ENCODE peak calls at places on chromosomes 2 and 18, in nine cellular contexts. J, G, I, W, H, S, A, D and N are unnamed samples.

GRCh38 chr2:176934869-176935415 is 277.7 kb upstream of the HNRNPA3 start:
- DNase-seq in W (peak), I (no peak), A (no peak), H (no peak), D (no peak), J (no peak), G (no peak), S (no peak), N (no peak)

GRCh38 chr2:238306680-238306998 is 13.7 kb upstream of the TRAF3IP1 start:
- DNase-seq in G (no peak), A (no peak), H (no peak), W (no peak), S (no peak), D (no peak), J (no peak), I (no peak), N (no peak)

GRCh38 chr2:209423562-209424541 is at the start of gene MAP2:
- DNase-seq in I (peak), H (peak), J (peak), W (peak), S (peak), A (peak), G (peak), D (peak), N (peak)

GRCh38 chr2:201618744-201619654 is 24.3 kb downstream of the TMEM237 start:
- DNase-seq in J (peak), I (no peak), S (peak), A (peak), D (peak), W (no peak), H (no peak), G (peak), N (no peak)

GRCh38 chr18:57088883-57089282 is 58.0 kb upstream of the BOD1L2 start:
- DNase-seq in D (no peak), J (no peak), G (no peak), A (no peak), H (no peak), S (no peak), I (no peak), W (no peak), N (no peak)

GRCh38 chr2:60534034-60534393 is 19.4 kb downstream of the BCL11A start:
- DNase-seq in I (no peak), S (no peak), A (no peak), J (no peak), D (no peak), W (no peak), H (no peak), G (no peak), N (no peak)

GRCh38 chr2:6506311-6507258 is 359.1 kb downstream of the CMPK2 start:
- DNase-seq in A (peak), S (no peak), I (no peak), G (no peak), H (no peak), D (no peak), J (no peak), W (peak), N (peak)

GRCh38 chr2:187640926-187641510 is 86.8 kb upstream of the TFPI start:
- DNase-seq in D (no peak), S (no peak), J (no peak), H (no peak), I (no peak), W (no peak), G (no peak), A (no peak), N (no peak)

GRCh38 chr2:105746177-105747080 is 1.7 kb downstream of the NCK2 start:
- DNase-seq in D (peak), G (no peak), A (no peak), I (peak), J (peak), W (no peak), H (peak), S (peak), N (no peak)

GRCh38 chr2:86787701-86788100 is 3.0 kb downstream of the CD8A start:
- DNase-seq in G (no peak), I (peak), D (peak), H (no peak), J (no peak), A (no peak), W (no peak), S (no peak), N (no peak)

GRCh38 chr2:65392609-65393008 is 39.8 kb downstream of the SPRED2 start:
- DNase-seq in S (no peak), W (no peak), A (no peak), H (no peak), D (no peak), J (no peak), I (no peak), G (no peak), N (no peak)

GRCh38 chr2:99862566-99862965 is 279.8 kb downstream of the AFF3 start:
- DNase-seq in A (no peak), G (no peak), H (no peak), I (peak), D (no peak), S (no peak), W (no peak), J (no peak), N (no peak)

GRCh38 chr2:165401285-165401852 is 68.1 kb upstream of the CSRNP3 start:
- DNase-seq in A (peak), W (peak), H (peak), D (peak), G (no peak), I (peak), S (peak), J (no peak), N (peak)

GRCh38 chr2:101751875-101752619 is 54.5 kb downstream of the MAP4K4 start:
- DNase-seq in I (peak), J (no peak), W (no peak), G (no peak), D (no peak), A (no peak), H (no peak), S (no peak), N (no peak)

GRCh38 chr18:50649821-50650220 is 89.9 kb downstream of the MAPK4 start:
- DNase-seq in G (peak), D (no peak), A (peak), S (peak), J (peak), W (no peak), I (no peak), H (peak), N (no peak)